ENCODE peak calls at places on chromosomes 12 and 14, in ten cellular contexts. Q is NCI-H1417, D is NCI-H446 treated with DMSO at 0.1 percent for 48 hours, A is H54, H is OCI-LY7, B is left cardiac atrium, E is AG20443, Z is amygdala, G is left ventricle myocardium inferior, F is RKO. L is an unnamed sample.

GRCh38 chr12:132907216-132907615 is 19.8 kb upstream of the CHFR start:
- DNase-seq in Z (no peak), A (no peak), F (no peak), G (no peak), D (no peak), H (no peak), Q (no peak), E (peak), B (no peak), L (no peak)

GRCh38 chr14:95233702-95234241 is 76.4 kb upstream of the DICER1 start:
- DNase-seq in D (no peak), B (peak), G (peak), A (no peak), Z (no peak), F (no peak), E (no peak), H (peak), Q (no peak), L (peak)

GRCh38 chr14:104296388-104297312 is 158.3 kb downstream of the KIF26A start:
- DNase-seq in G (peak), B (peak), H (no peak), D (no peak), Z (no peak), E (no peak), F (no peak), A (no peak), Q (no peak), L (no peak)

GRCh38 chr12:27979145-27979544 is 6.6 kb upstream of the PTHLH start:
- DNase-seq in A (no peak), B (no peak), H (no peak), E (no peak), G (no peak), F (no peak), D (no peak), Q (no peak), Z (no peak), L (no peak)

GRCh38 chr12:10075451-10075850 is 23.3 kb downstream of the CLEC1A start:
- DNase-seq in G (no peak), F (no peak), B (no peak), Z (no peak), Q (peak), A (no peak), E (no peak), H (no peak), D (no peak), L (no peak)

GRCh38 chr12:6951551-6952120 is 480 bp downstream of the PTPN6 start:
- DNase-seq in E (no peak), Q (no peak), H (no peak), Z (no peak), B (no peak), D (no peak), A (no peak), G (no peak), F (no peak), L (no peak)

GRCh38 chr14:90781344-90781761 is 34.9 kb downstream of the TTC7B start:
- DNase-seq in Z (no peak), H (no peak), F (no peak), E (peak), G (no peak), Q (no peak), A (no peak), B (no peak), D (no peak), L (no peak)

GRCh38 chr12:15629761-15630160 is 159.4 kb downstream of the EPS8 start:
- DNase-seq in F (no peak), D (no peak), Z (no peak), G (no peak), H (no peak), A (no peak), Q (no peak), B (no peak), E (no peak), L (no peak)

GRCh38 chr12:65824314-65824563 is at the start of gene HMGA2:
- DNase-seq in F (peak), G (no peak), Q (no peak), A (no peak), Z (no peak), H (no peak), E (peak), B (peak), D (no peak), L (no peak)

GRCh38 chr14:99266181-99267178 is 5.5 kb downstream of the BCL11B start:
- DNase-seq in E (peak), G (peak), Q (peak), B (peak), F (peak), A (peak), D (peak), H (peak), Z (peak), L (peak)

GRCh38 chr14:61811882-61812346 is 49.7 kb downstream of the SNAPC1 start:
- DNase-seq in D (no peak), G (no peak), E (no peak), A (no peak), Z (no peak), F (no peak), B (no peak), H (no peak), Q (no peak), L (no peak)

GRCh38 chr12:12645485-12645884 is 33.8 kb downstream of the CREBL2 start:
- DNase-seq in A (no peak), Q (peak), G (no peak), D (no peak), H (peak), E (peak), Z (no peak), F (peak), B (no peak), L (no peak)

GRCh38 chr14:52926994-52927393 is 23.9 kb downstream of the FERMT2 start:
- DNase-seq in B (no peak), Q (peak), F (no peak), A (no peak), E (peak), G (no peak), H (no peak), Z (no peak), D (peak), L (no peak)

GRCh38 chr12:34625116-34625515 is 602.8 kb downstream of the ALG10 start:
- DNase-seq in Z (no peak), G (no peak), Q (peak), A (no peak), E (peak), F (peak), D (no peak), H (peak), B (no peak), L (no peak)

GRCh38 chr14:96808619-96809405 is 11.6 kb downstream of the VRK1 start:
- DNase-seq in F (no peak), Q (no peak), A (no peak), E (no peak), Z (no peak), H (no peak), G (no peak), D (no peak), B (no peak), L (no peak)

GRCh38 chr12:90250766-90251165 is 542.1 kb upstream of the ATP2B1 start:
- DNase-seq in Z (no peak), Q (no peak), D (no peak), H (no peak), G (no peak), E (no peak), F (no peak), A (no peak), B (peak), L (peak)

GRCh38 chr14:71116206-71117122 is 209.2 kb downstream of the PCNX1 start:
- DNase-seq in B (no peak), E (no peak), A (no peak), G (no peak), D (no peak), Q (no peak), F (no peak), H (peak), Z (no peak), L (no peak)

GRCh38 chr14:74401504-74402241 is 24.3 kb downstream of the SYNDIG1L start:
- DNase-seq in Q (peak), F (no peak), D (no peak), E (no peak), Z (no peak), H (peak), A (no peak), G (peak), B (peak), L (peak)

GRCh38 chr12:64389154-64389553 is 1.4 kb downstream of the C12orf56 start:
- DNase-seq in G (no peak), Z (no peak), A (no peak), D (no peak), E (no peak), F (no peak), Q (peak), B (no peak), H (no peak), L (no peak)

GRCh38 chr14:93571275-93571674 is 140.5 kb downstream of the UNC79 start:
- DNase-seq in F (no peak), A (no peak), H (no peak), Z (no peak), D (no peak), E (no peak), B (no peak), G (no peak), Q (no peak), L (no peak)

GRCh38 chr14:89534896-89535615 is 118.0 kb upstream of the FOXN3 start:
- DNase-seq in A (no peak), D (no peak), E (peak), B (no peak), G (no peak), Q (no peak), F (no peak), H (no peak), Z (no peak), L (no peak)

GRCh38 chr14:91873476-91874265 is 6.3 kb upstream of the TC2N start:
- DNase-seq in A (no peak), G (no peak), F (no peak), Z (no peak), H (peak), E (no peak), Q (no peak), D (no peak), B (no peak), L (no peak)

GRCh38 chr12:95574799-95575452 is 23.6 kb upstream of the USP44 start:
- DNase-seq in D (peak), Q (peak), F (peak), Z (no peak), B (no peak), H (no peak), E (peak), A (no peak), G (no peak), L (no peak)

GRCh38 chr12:13425766-13426165 is 229.2 kb downstream of the EMP1 start:
- DNase-seq in F (peak), A (peak), Q (no peak), Z (no peak), D (no peak), B (no peak), H (no peak), G (no peak), E (peak), L (no peak)

GRCh38 chr14:81436296-81437138 is 36.4 kb upstream of the STON2 start:
- DNase-seq in F (no peak), E (peak), G (peak), Q (peak), A (no peak), Z (peak), H (peak), B (peak), D (peak), L (peak)

GRCh38 chr12:93102744-93103143 is 173.6 kb upstream of the EEA1 start:
- DNase-seq in F (no peak), D (no peak), E (no peak), H (no peak), Q (no peak), G (no peak), Z (no peak), A (no peak), B (no peak), L (no peak)

GRCh38 chr12:116606397-116606796 is 47.2 kb downstream of the MAP1LC3B2 start:
- DNase-seq in F (no peak), G (no peak), D (no peak), H (no peak), E (no peak), Q (no peak), Z (no peak), A (no peak), B (no peak), L (no peak)

GRCh38 chr12:111102062-111102735 is 181.8 kb upstream of the MYL2 start:
- DNase-seq in Q (peak), E (no peak), F (no peak), B (no peak), D (no peak), H (peak), G (no peak), A (no peak), Z (no peak), L (no peak)

GRCh38 chr12:49133014-49133413 is 1.8 kb upstream of the TUBA1B start:
- DNase-seq in Z (no peak), B (no peak), A (peak), H (peak), D (no peak), G (no peak), E (no peak), Q (peak), F (peak), L (no peak)

GRCh38 chr12:113228394-113229028 is 7.2 kb downstream of the TPCN1 start:
- DNase-seq in Q (no peak), D (no peak), B (no peak), G (no peak), H (no peak), A (no peak), E (peak), Z (no peak), F (no peak), L (peak)

GRCh38 chr12:132456944-132457495 is 32.9 kb upstream of the FBRSL1 start:
- DNase-seq in F (no peak), Q (no peak), H (no peak), B (no peak), A (no peak), D (no peak), G (no peak), Z (no peak), E (no peak), L (no peak)

GRCh38 chr14:54174437-54174836 is 217.8 kb upstream of the BMP4 start:
- DNase-seq in H (no peak), G (no peak), A (no peak), F (no peak), E (no peak), B (no peak), Z (no peak), Q (no peak), D (no peak), L (no peak)

GRCh38 chr14:92607702-92608429 is 94.3 kb downstream of the RIN3 start:
- DNase-seq in Z (no peak), H (no peak), G (no peak), D (no peak), F (no peak), Q (no peak), B (no peak), A (no peak), E (no peak), L (no peak)

GRCh38 chr14:104080557-104081492 is 4.7 kb upstream of the ASPG start:
- DNase-seq in B (no peak), G (no peak), E (no peak), F (no peak), H (no peak), Z (no peak), D (no peak), Q (peak), A (no peak), L (no peak)

GRCh38 chr12:50662121-50662480 is 101.8 kb upstream of the ATF1 start:
- DNase-seq in Q (no peak), G (no peak), H (no peak), A (no peak), E (no peak), B (no peak), D (no peak), F (no peak), Z (no peak), L (no peak)

L was measured in gastrocnemius medialis.